ENCODE peak calls at places on chromosomes 4 and X, in four cellular contexts. S is Peyer's patch, B is heart left ventricle, J is kidney. I is an unnamed sample. For H3K4me1, the result is how much of the 10 kb centered on the place peaks cover.

GRCh38 chrX:17278961-17279360 is 96.0 kb upstream of the NHS start:
- DNase-seq in S (no peak), B (no peak), J (no peak), I (no peak)

GRCh38 chr4:147056951-147057630 is 111.4 kb upstream of the TTC29 start:
- DNase-seq in S (no peak), B (no peak), J (no peak), I (no peak)

GRCh38 chrX:131068945-131069719 is 11.0 kb downstream of the ARHGAP36 start:
- DNase-seq in S (no peak), B (no peak), J (no peak), I (no peak)

GRCh38 chr4:141571368-141571767 is 65.0 kb upstream of the IL15 start:
- DNase-seq in S (no peak), B (no peak), J (no peak), I (no peak)

GRCh38 chr4:4947721-4948120 is 71.5 kb downstream of the CYTL1 start:
- DNase-seq in S (no peak), B (no peak), J (no peak), I (no peak)

GRCh38 chr4:144705861-144706590 is 60.1 kb downstream of the HHIP start:
- DNase-seq in S (no peak), B (no peak), J (no peak), I (no peak)

GRCh38 chr4:138789796-138790195 is 225.8 kb upstream of the NOCT start:
- DNase-seq in S (no peak), B (no peak), J (no peak), I (no peak)

GRCh38 chr4:148431401-148431800 is 10.8 kb downstream of the NR3C2 start:
- DNase-seq in S (no peak), B (no peak), J (no peak), I (no peak)

GRCh38 chrX:72272868-72273267 is 4.2 kb downstream of the RPS4X start:
- DNase-seq in S (peak), B (no peak), J (no peak), I (peak)

GRCh38 chrX:72271812-72272211 is 5.2 kb downstream of the RPS4X start:
- DNase-seq in S (no peak), B (no peak), J (no peak), I (peak)

GRCh38 chrX:72269671-72270251 is 7.3 kb downstream of the RPS4X start:
- DNase-seq in S (no peak), B (no peak), J (no peak), I (no peak)

GRCh38 chrX:72270316-72270866 is 6.7 kb downstream of the RPS4X start:
- DNase-seq in S (no peak), B (no peak), J (no peak), I (no peak)

GRCh38 chrX:72271091-72271490 is 6.0 kb downstream of the RPS4X start:
- DNase-seq in S (no peak), B (no peak), J (no peak), I (no peak)
- H3K4me1 ChIP-seq in S (under half), B (under half), J (under half), I (under half)

GRCh38 chrX:94751611-94752010 is 1077.6 kb downstream of the FAM133A start:
- DNase-seq in S (no peak), B (no peak), J (no peak), I (no peak)
- TF ChIP-seq CTCF in S (no peak), B (no peak), J (no peak), I (no peak)

GRCh38 chr4:173212379-173212778 is 43.8 kb downstream of the GALNT7 start:
- DNase-seq in S (no peak), B (no peak), J (no peak), I (no peak)
- H3K27ac ChIP-seq in S (no peak), B (no peak), J (no peak), I (no peak)

GRCh38 chrX:21738145-21738949 is 19.6 kb downstream of the SMPX start:
- DNase-seq in S (no peak), B (no peak), J (no peak), I (peak)
- H3K4me1 ChIP-seq in S (under half), B (under half), J (under half), I (under half)

DNA sequence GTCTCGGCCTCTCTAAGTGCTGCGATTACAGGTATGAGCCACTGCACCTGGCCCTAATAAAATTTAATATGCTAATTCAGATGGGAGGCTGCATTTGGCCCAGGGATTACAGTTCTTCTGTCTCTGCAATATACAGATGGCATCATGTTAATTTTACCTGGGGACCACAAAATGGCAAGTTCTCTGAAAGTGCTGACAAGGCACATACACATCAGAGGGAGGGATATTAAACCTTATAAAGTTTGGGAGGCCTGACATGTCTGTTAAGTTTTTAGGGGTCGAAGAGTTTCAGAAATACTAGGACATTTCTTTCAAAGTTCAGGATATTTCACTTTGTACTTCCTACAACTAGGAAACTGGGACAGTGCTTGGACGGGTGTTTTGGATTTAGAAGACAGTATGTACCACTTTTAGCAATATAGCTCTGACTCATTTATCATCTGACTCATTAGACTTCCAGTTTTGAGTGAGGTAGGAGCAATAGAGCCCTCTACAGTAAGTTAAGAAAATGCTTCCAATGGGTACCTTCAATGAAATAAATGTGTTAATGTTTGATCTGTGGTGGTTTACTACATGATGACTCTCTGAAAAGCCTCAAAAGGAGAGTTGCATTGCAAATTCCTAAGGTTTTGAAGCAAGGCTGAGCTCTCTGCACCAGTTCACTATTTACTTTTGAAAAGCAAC is 981.0 kb upstream of the HS3ST1 start:
- DNase-seq in S (no peak), B (no peak), J (no peak), I (peak)
- TF ChIP-seq CTCF in S (no peak), B (no peak), J (no peak), I (peak)

GRCh38 chrX:2697741-2698294 is 6.7 kb downstream of the CD99 start:
- DNase-seq in S (no peak), B (no peak), J (no peak), I (no peak)
- H3K27ac ChIP-seq in S (peak), B (peak), J (no peak), I (no peak)

DNA sequence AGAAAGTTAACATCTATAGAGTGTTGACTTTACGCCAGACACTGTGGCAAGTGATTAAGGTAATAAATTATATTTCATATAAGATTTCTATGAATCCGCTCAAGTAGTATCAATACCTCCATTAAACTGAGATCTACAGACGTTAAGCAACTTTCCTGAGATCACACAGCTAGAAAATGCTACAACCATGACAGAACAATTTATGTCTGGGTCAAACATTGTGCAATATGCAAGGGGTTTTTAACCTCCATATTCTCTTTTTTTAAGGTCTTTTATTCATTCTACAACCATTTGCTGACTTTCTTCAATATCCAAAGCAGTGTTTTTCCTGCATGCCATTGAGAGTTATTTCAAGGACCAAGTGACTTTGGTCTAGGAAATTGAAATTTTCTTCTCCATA is 10.9 kb downstream of the ASB5 start:
- DNase-seq in S (no peak), B (no peak), J (no peak), I (no peak)
- H3K4me1 ChIP-seq in S (under half), B (under half), J (under half), I (under half)

GRCh38 chr4:112184438-112184837 is 39.2 kb downstream of the FAM241A start:
- DNase-seq in S (no peak), B (no peak), J (no peak), I (no peak)

GRCh38 chr4:112190684-112191083 is 40.9 kb upstream of the AP1AR start:
- DNase-seq in S (no peak), B (no peak), J (no peak), I (no peak)

GRCh38 chr4:112185740-112186670 is 40.8 kb downstream of the FAM241A start:
- DNase-seq in S (no peak), B (no peak), J (no peak), I (no peak)

GRCh38 chr4:112185334-112185733 is 40.1 kb downstream of the FAM241A start:
- DNase-seq in S (no peak), B (no peak), J (no peak), I (no peak)

DNA sequence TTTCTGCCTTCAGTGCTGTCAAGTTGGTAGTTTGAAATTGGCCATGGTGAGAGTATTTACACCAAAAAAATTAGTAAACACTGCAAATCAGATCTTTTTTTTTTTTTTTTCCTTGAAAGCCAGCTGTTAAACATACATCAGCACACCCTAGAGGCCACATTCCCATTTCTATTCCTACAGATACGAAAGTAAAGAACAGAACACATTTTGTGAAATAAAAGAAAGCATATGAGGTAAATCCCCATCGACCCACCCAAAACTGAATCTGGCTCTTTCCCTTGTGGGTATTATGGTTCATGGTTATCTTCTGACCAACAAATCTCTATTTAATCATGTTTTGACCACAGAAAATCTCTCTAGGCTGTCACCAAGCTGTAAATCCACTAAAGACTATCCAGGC is 41.8 kb upstream of the AP1AR start:
- DNase-seq in S (no peak), B (no peak), J (no peak), I (no peak)
- TF ChIP-seq CTCF in S (no peak), B (no peak), J (no peak), I (peak)

GRCh38 chr4:1684756-1685603 is 867 bp upstream of the FAM53A start:
- DNase-seq in S (no peak), B (no peak), J (peak), I (no peak)
- H3K27ac ChIP-seq in S (peak), B (no peak), J (peak), I (no peak)

I was measured in foreskin keratinocyte.